ENCODE peak calls at places on chromosome 15, in five cellular contexts. One of them, this sample, is unnamed. For H3K36me3 and H3K4me1, the result is how much of the 10 kb centered on the place peaks cover.

GRCh38 chr15:73078722-73079121 is 26.5 kb downstream of the NEO1 start:
- DNase-seq in neural progenitor cell: peak
- DNase-seq in heart right ventricle: no peak
- DNase-seq in esophagus squamous epithelium: no peak
- DNase-seq in ovary: no peak
- DNase-seq in this sample: peak

GRCh38 chr15:80559320-80559693 is 135.8 kb upstream of the ABHD17C start:
- DNase-seq in heart right ventricle: no peak
- DNase-seq in neural progenitor cell: no peak
- DNase-seq in ovary: no peak
- DNase-seq in esophagus squamous epithelium: no peak
- DNase-seq in this sample: no peak

GRCh38 chr15:90212221-90213079 is 11.3 kb downstream of the SEMA4B start:
- DNase-seq in heart right ventricle: no peak
- DNase-seq in esophagus squamous epithelium: no peak
- DNase-seq in ovary: no peak
- DNase-seq in neural progenitor cell: no peak
- DNase-seq in this sample: peak

GRCh38 chr15:99450896-99451358 is 114.9 kb upstream of the MEF2A start:
- DNase-seq in ovary: peak
- DNase-seq in neural progenitor cell: peak
- DNase-seq in esophagus squamous epithelium: no peak
- DNase-seq in heart right ventricle: peak
- DNase-seq in this sample: peak

GRCh38 chr15:52491460-52491859 is 37.2 kb downstream of the MYO5A start:
- DNase-seq in heart right ventricle: no peak
- DNase-seq in neural progenitor cell: no peak
- DNase-seq in esophagus squamous epithelium: no peak
- DNase-seq in ovary: no peak
- DNase-seq in this sample: no peak

GRCh38 chr15:51267047-51267713 is 71.2 kb downstream of the CYP19A1 start:
- DNase-seq in neural progenitor cell: peak
- DNase-seq in ovary: no peak
- DNase-seq in esophagus squamous epithelium: no peak
- DNase-seq in heart right ventricle: peak
- DNase-seq in this sample: no peak

GRCh38 chr15:69997701-69998273 is 99.9 kb downstream of the TLE3 start:
- DNase-seq in ovary: no peak
- DNase-seq in heart right ventricle: peak
- DNase-seq in esophagus squamous epithelium: no peak
- DNase-seq in neural progenitor cell: no peak
- DNase-seq in this sample: peak

GRCh38 chr15:31480356-31481058 is 153.9 kb downstream of the KLF13 start:
- DNase-seq in heart right ventricle: no peak
- DNase-seq in neural progenitor cell: no peak
- DNase-seq in esophagus squamous epithelium: no peak
- DNase-seq in ovary: no peak
- DNase-seq in this sample: no peak

GRCh38 chr15:77674327-77674726 is 41.6 kb upstream of the LINGO1 start:
- DNase-seq in ovary: no peak
- DNase-seq in neural progenitor cell: no peak
- DNase-seq in esophagus squamous epithelium: no peak
- DNase-seq in heart right ventricle: no peak
- DNase-seq in this sample: no peak

GRCh38 chr15:31297880-31298456 is 28.7 kb upstream of the KLF13 start:
- DNase-seq in heart right ventricle: no peak
- DNase-seq in neural progenitor cell: no peak
- DNase-seq in esophagus squamous epithelium: no peak
- DNase-seq in ovary: no peak
- DNase-seq in this sample: peak

GRCh38 chr15:25087137-25087536 is 132.3 kb downstream of the SNRPN start:
- DNase-seq in heart right ventricle: no peak
- DNase-seq in ovary: no peak
- DNase-seq in neural progenitor cell: no peak
- DNase-seq in esophagus squamous epithelium: no peak
- DNase-seq in this sample: no peak

GRCh38 chr15:98751767-98752166 is 103.4 kb downstream of the IGF1R start:
- DNase-seq in esophagus squamous epithelium: no peak
- DNase-seq in ovary: no peak
- DNase-seq in heart right ventricle: no peak
- DNase-seq in neural progenitor cell: no peak
- DNase-seq in this sample: no peak

GRCh38 chr15:70526221-70526973 is 237.0 kb downstream of the UACA start:
- DNase-seq in neural progenitor cell: no peak
- DNase-seq in esophagus squamous epithelium: no peak
- DNase-seq in heart right ventricle: no peak
- DNase-seq in ovary: no peak
- DNase-seq in this sample: peak

GRCh38 chr15:56149071-56149470 is 94.6 kb downstream of the RFX7 start:
- DNase-seq in ovary: no peak
- DNase-seq in esophagus squamous epithelium: no peak
- DNase-seq in neural progenitor cell: no peak
- DNase-seq in heart right ventricle: no peak
- DNase-seq in this sample: no peak

GRCh38 chr15:74179983-74180688 is 6.6 kb downstream of the ISLR start:
- DNase-seq in esophagus squamous epithelium: no peak
- DNase-seq in ovary: no peak
- DNase-seq in neural progenitor cell: no peak
- DNase-seq in heart right ventricle: peak
- DNase-seq in this sample: no peak

GRCh38 chr15:71691700-71692417 is 118.5 kb upstream of the NR2E3 start:
- DNase-seq in ovary: no peak
- DNase-seq in heart right ventricle: no peak
- DNase-seq in neural progenitor cell: peak
- DNase-seq in esophagus squamous epithelium: no peak
- DNase-seq in this sample: no peak

GRCh38 chr15:70158309-70158995 is 60.7 kb upstream of the TLE3 start:
- DNase-seq in ovary: no peak
- DNase-seq in esophagus squamous epithelium: no peak
- DNase-seq in neural progenitor cell: no peak
- DNase-seq in heart right ventricle: no peak
- DNase-seq in this sample: no peak

GRCh38 chr15:70271422-70272088 is 173.8 kb upstream of the TLE3 start:
- DNase-seq in esophagus squamous epithelium: no peak
- DNase-seq in heart right ventricle: no peak
- DNase-seq in ovary: peak
- DNase-seq in neural progenitor cell: peak
- DNase-seq in this sample: peak

GRCh38 chr15:47486051-47486450 is 231.3 kb upstream of the SEMA6D start:
- DNase-seq in neural progenitor cell: no peak
- DNase-seq in heart right ventricle: no peak
- DNase-seq in ovary: no peak
- DNase-seq in esophagus squamous epithelium: no peak
- DNase-seq in this sample: no peak

GRCh38 chr15:85926834-85927233 is 132.1 kb upstream of the KLHL25 start:
- DNase-seq in esophagus squamous epithelium: no peak
- DNase-seq in heart right ventricle: no peak
- DNase-seq in neural progenitor cell: no peak
- DNase-seq in ovary: no peak
- DNase-seq in this sample: no peak

GRCh38 chr15:94610069-94610863 is 378.9 kb downstream of the MCTP2 start:
- DNase-seq in ovary: no peak
- DNase-seq in esophagus squamous epithelium: no peak
- DNase-seq in neural progenitor cell: no peak
- DNase-seq in heart right ventricle: no peak
- DNase-seq in this sample: no peak

GRCh38 chr15:61327019-61327631 is 98.0 kb upstream of the RORA start:
- DNase-seq in esophagus squamous epithelium: no peak
- DNase-seq in ovary: no peak
- DNase-seq in heart right ventricle: no peak
- DNase-seq in neural progenitor cell: no peak
- DNase-seq in this sample: no peak

GRCh38 chr15:69056365-69056764 is 41.9 kb downstream of the NOX5 start:
- DNase-seq in ovary: no peak
- DNase-seq in esophagus squamous epithelium: no peak
- DNase-seq in neural progenitor cell: no peak
- DNase-seq in heart right ventricle: no peak
- DNase-seq in this sample: peak

GRCh38 chr15:36175781-36176211 is 403.6 kb upstream of the CDIN1 start:
- DNase-seq in neural progenitor cell: no peak
- DNase-seq in ovary: no peak
- DNase-seq in esophagus squamous epithelium: no peak
- DNase-seq in heart right ventricle: no peak
- DNase-seq in this sample: no peak

GRCh38 chr15:78859971-78860733 is 12.5 kb upstream of the MORF4L1 start:
- DNase-seq in ovary: peak
- DNase-seq in neural progenitor cell: peak
- DNase-seq in esophagus squamous epithelium: no peak
- DNase-seq in heart right ventricle: peak
- DNase-seq in this sample: peak

GRCh38 chr15:38930851-38931572 is 366.4 kb upstream of the RASGRP1 start:
- DNase-seq in ovary: no peak
- DNase-seq in heart right ventricle: no peak
- DNase-seq in esophagus squamous epithelium: no peak
- DNase-seq in neural progenitor cell: no peak
- DNase-seq in this sample: no peak

GRCh38 chr15:71231678-71232224 is 116.5 kb downstream of the THSD4 start:
- DNase-seq in ovary: no peak
- DNase-seq in heart right ventricle: no peak
- DNase-seq in neural progenitor cell: no peak
- DNase-seq in esophagus squamous epithelium: no peak
- DNase-seq in this sample: peak

GRCh38 chr15:69035205-69035917 is 20.9 kb downstream of the NOX5 start:
- DNase-seq in neural progenitor cell: peak
- DNase-seq in ovary: no peak
- DNase-seq in heart right ventricle: no peak
- DNase-seq in esophagus squamous epithelium: no peak
- DNase-seq in this sample: peak

DNA sequence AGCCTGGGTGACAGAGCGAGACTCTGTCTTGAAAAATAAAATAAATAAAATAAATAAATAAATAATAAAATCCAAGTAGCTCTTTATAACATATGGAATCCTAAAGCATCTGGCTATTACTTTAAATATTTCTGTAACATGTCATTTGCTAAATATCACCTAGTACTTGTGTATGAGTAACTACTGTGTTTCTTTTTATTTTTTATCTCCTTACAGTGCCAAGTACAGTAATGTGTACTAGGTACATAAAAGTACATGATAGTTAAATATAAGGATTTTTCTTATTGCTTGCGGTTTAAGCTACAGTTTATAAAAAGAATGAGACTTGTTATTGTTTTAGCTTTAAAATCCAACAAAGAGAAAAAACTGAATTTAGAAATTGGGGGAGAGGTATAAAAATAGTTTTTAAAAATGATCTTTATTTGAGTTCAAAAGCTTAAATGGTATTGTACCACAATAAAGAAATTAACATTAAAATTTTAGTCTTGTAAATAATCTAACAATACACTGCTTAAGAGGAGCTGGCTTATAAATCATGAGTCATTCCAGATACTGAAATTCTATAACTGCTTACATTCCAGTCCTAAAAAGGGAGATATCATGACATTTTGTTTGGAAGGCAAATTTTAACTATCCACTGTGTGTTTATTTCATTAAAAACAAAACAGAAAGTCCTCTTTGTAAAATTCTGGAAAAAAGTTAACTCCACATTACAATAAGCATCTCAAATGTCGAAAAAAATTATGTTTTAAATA is 73.1 kb downstream of the FGF7 start:
- DNase-seq in ovary: no peak
- DNase-seq in heart right ventricle: no peak
- DNase-seq in neural progenitor cell: no peak
- DNase-seq in esophagus squamous epithelium: no peak
- DNase-seq in this sample: no peak
- H3K36me3 ChIP-seq in ovary: under half
- H3K36me3 ChIP-seq in heart right ventricle: under half
- H3K36me3 ChIP-seq in neural progenitor cell: under half
- H3K36me3 ChIP-seq in esophagus squamous epithelium: under half
- H3K36me3 ChIP-seq in this sample: under half

GRCh38 chr15:84839714-84840113 is 22.6 kb downstream of the ALPK3 start:
- DNase-seq in ovary: no peak
- DNase-seq in esophagus squamous epithelium: no peak
- DNase-seq in neural progenitor cell: no peak
- DNase-seq in heart right ventricle: no peak
- DNase-seq in this sample: no peak

GRCh38 chr15:84836859-84837258 is 19.7 kb downstream of the ALPK3 start:
- DNase-seq in ovary: no peak
- DNase-seq in esophagus squamous epithelium: no peak
- DNase-seq in neural progenitor cell: no peak
- DNase-seq in heart right ventricle: no peak
- DNase-seq in this sample: no peak

GRCh38 chr15:84842781-84843180 is 25.6 kb downstream of the ALPK3 start:
- DNase-seq in esophagus squamous epithelium: no peak
- DNase-seq in heart right ventricle: no peak
- DNase-seq in ovary: no peak
- DNase-seq in neural progenitor cell: no peak
- DNase-seq in this sample: no peak

GRCh38 chr15:84840741-84841429 is 23.7 kb downstream of the ALPK3 start:
- DNase-seq in esophagus squamous epithelium: no peak
- DNase-seq in ovary: no peak
- DNase-seq in heart right ventricle: peak
- DNase-seq in neural progenitor cell: no peak
- DNase-seq in this sample: peak

DNA sequence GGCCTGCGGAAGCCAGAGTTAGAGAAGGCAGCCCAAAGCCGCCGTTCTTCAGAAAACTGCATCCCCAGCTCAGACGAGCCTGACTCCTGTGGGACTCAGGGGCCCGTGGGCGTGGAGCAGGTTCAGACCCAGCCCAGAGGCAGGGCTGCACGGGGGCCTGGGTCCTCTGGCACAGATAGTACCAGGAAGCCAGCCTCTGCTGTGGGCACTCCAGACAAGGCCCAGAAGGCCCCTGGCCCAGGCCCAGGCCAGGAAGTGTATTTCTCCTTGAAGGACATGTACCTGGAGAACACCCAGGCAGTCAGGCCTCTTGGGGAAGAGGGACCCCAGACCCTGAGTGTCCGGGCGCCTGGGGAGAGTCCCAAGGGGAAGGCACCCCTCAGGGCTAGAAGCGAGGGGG is 23.1 kb downstream of the ALPK3 start:
- DNase-seq in neural progenitor cell: no peak
- DNase-seq in ovary: no peak
- DNase-seq in heart right ventricle: no peak
- DNase-seq in esophagus squamous epithelium: no peak
- DNase-seq in this sample: no peak
- H3K4me1 ChIP-seq in neural progenitor cell: under half
- H3K4me1 ChIP-seq in ovary: under half
- H3K4me1 ChIP-seq in heart right ventricle: half or more
- H3K4me1 ChIP-seq in esophagus squamous epithelium: under half
- H3K4me1 ChIP-seq in this sample: under half

GRCh38 chr15:100863406-100864198 is 16.0 kb upstream of the ALDH1A3 start:
- DNase-seq in heart right ventricle: peak
- DNase-seq in ovary: peak
- DNase-seq in neural progenitor cell: no peak
- DNase-seq in esophagus squamous epithelium: no peak
- DNase-seq in this sample: no peak
- TF ChIP-seq CTCF in heart right ventricle: no peak
- TF ChIP-seq CTCF in ovary: no peak
- TF ChIP-seq CTCF in neural progenitor cell: no peak
- TF ChIP-seq CTCF in esophagus squamous epithelium: no peak
- TF ChIP-seq CTCF in this sample: no peak

GRCh38 chr15:63928185-63928852 is 94.6 kb upstream of the HERC1 start:
- DNase-seq in ovary: no peak
- DNase-seq in heart right ventricle: no peak
- DNase-seq in neural progenitor cell: no peak
- DNase-seq in esophagus squamous epithelium: no peak
- DNase-seq in this sample: no peak

GRCh38 chr15:63930034-63930433 is 96.3 kb upstream of the HERC1 start:
- DNase-seq in heart right ventricle: no peak
- DNase-seq in ovary: no peak
- DNase-seq in neural progenitor cell: no peak
- DNase-seq in esophagus squamous epithelium: no peak
- DNase-seq in this sample: no peak

GRCh38 chr15:63933522-63933921 is 99.8 kb upstream of the HERC1 start:
- DNase-seq in neural progenitor cell: no peak
- DNase-seq in heart right ventricle: no peak
- DNase-seq in esophagus squamous epithelium: no peak
- DNase-seq in ovary: peak
- DNase-seq in this sample: no peak

GRCh38 chr15:63931556-63931955 is 97.8 kb upstream of the HERC1 start:
- DNase-seq in ovary: no peak
- DNase-seq in neural progenitor cell: no peak
- DNase-seq in esophagus squamous epithelium: no peak
- DNase-seq in heart right ventricle: no peak
- DNase-seq in this sample: no peak
- H3K36me3 ChIP-seq in ovary: under half
- H3K36me3 ChIP-seq in neural progenitor cell: under half
- H3K36me3 ChIP-seq in esophagus squamous epithelium: under half
- H3K36me3 ChIP-seq in heart right ventricle: under half
- H3K36me3 ChIP-seq in this sample: under half

This sample was measured in hepatocyte.